ENCODE peak calls at places on chromosomes 11 and 22, in four cellular contexts. G is body of pancreas, K is heart left ventricle, V is AG04450. E is an unnamed sample.

GRCh38 chr11:82701847-82702520 is 31.7 kb downstream of the FAM181B start:
- DNase-seq in G (no peak), K (no peak), V (no peak), E (peak)

GRCh38 chr11:35045219-35045819 is 93.7 kb upstream of the CD44 start:
- DNase-seq in G (peak), K (no peak), V (no peak), E (no peak)

GRCh38 chr22:33922268-33922667 is 2.0 kb upstream of the LARGE1 start:
- DNase-seq in G (peak), K (peak), V (no peak), E (no peak)

GRCh38 chr22:19884161-19884953 is 29.7 kb upstream of the GNB1L start:
- DNase-seq in G (peak), K (peak), V (no peak), E (no peak)

GRCh38 chr11:122920579-122920978 is 38.0 kb downstream of the JHY start:
- DNase-seq in G (no peak), K (no peak), V (no peak), E (no peak)

GRCh38 chr11:127345819-127346459 is 345.4 kb upstream of the KIRREL3 start:
- DNase-seq in G (peak), K (peak), V (no peak), E (peak)

GRCh38 chr11:18010977-18011586 is 1.8 kb downstream of the SERGEF start:
- DNase-seq in G (no peak), K (no peak), V (no peak), E (no peak)

GRCh38 chr11:27672836-27673464 is 27.3 kb downstream of the BDNF start:
- DNase-seq in G (no peak), K (no peak), V (no peak), E (no peak)

GRCh38 chr11:63783925-63784592 is 15.5 kb upstream of the ZFTA start:
- DNase-seq in G (peak), K (no peak), V (no peak), E (no peak)

GRCh38 chr11:117832511-117832910 is 8.0 kb upstream of the FXYD2 start:
- DNase-seq in G (no peak), K (peak), V (no peak), E (no peak)

GRCh38 chr11:117831661-117832415 is 7.3 kb upstream of the FXYD2 start:
- DNase-seq in G (no peak), K (peak), V (no peak), E (no peak)

GRCh38 chr11:117834068-117834810 is 9.7 kb upstream of the FXYD2 start:
- DNase-seq in G (no peak), K (peak), V (no peak), E (no peak)

GRCh38 chr11:117834838-117835443 is 10.4 kb upstream of the FXYD2 start:
- DNase-seq in G (no peak), K (no peak), V (no peak), E (no peak)

GRCh38 chr11:117833401-117833891 is 8.9 kb upstream of the FXYD2 start:
- DNase-seq in G (peak), K (peak), V (no peak), E (no peak)
- H3K27ac ChIP-seq in G (peak), K (peak), V (no peak), E (no peak)

DNA sequence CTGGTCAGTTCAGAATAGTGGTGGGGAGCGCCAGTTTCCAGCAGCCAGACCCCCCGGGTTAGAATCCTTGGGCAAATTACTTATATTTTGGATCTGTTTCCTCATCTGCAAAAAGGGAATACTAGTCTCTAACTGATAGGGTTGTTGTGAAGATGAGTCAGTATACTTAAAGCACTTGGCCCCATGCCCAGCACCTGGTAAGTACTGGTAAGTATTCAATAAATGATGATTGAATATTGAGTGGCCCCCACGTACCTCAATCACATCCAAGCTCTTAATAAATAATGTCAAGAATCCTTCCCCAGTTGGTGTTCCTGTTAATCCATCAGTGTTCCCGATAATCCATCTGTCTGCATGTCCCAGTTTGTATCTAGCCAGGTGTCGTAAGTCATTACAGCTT is 12.1 kb downstream of the ACP2 start:
- DNase-seq in G (no peak), K (no peak), V (no peak), E (no peak)
- H3K27ac ChIP-seq in G (no peak), K (no peak), V (no peak), E (no peak)

GRCh38 chr11:4095509-4096230 is 1.1 kb downstream of the RRM1 start:
- DNase-seq in G (no peak), K (no peak), V (no peak), E (no peak)

GRCh38 chr11:4098026-4098621 is 3.5 kb downstream of the RRM1 start:
- DNase-seq in G (no peak), K (no peak), V (no peak), E (no peak)

GRCh38 chr11:4092031-4092430 is 2.6 kb upstream of the RRM1 start:
- DNase-seq in G (no peak), K (no peak), V (no peak), E (no peak)

GRCh38 chr11:4093519-4094347 is 866 bp upstream of the RRM1 start:
- DNase-seq in G (no peak), K (no peak), V (no peak), E (no peak)

DNA sequence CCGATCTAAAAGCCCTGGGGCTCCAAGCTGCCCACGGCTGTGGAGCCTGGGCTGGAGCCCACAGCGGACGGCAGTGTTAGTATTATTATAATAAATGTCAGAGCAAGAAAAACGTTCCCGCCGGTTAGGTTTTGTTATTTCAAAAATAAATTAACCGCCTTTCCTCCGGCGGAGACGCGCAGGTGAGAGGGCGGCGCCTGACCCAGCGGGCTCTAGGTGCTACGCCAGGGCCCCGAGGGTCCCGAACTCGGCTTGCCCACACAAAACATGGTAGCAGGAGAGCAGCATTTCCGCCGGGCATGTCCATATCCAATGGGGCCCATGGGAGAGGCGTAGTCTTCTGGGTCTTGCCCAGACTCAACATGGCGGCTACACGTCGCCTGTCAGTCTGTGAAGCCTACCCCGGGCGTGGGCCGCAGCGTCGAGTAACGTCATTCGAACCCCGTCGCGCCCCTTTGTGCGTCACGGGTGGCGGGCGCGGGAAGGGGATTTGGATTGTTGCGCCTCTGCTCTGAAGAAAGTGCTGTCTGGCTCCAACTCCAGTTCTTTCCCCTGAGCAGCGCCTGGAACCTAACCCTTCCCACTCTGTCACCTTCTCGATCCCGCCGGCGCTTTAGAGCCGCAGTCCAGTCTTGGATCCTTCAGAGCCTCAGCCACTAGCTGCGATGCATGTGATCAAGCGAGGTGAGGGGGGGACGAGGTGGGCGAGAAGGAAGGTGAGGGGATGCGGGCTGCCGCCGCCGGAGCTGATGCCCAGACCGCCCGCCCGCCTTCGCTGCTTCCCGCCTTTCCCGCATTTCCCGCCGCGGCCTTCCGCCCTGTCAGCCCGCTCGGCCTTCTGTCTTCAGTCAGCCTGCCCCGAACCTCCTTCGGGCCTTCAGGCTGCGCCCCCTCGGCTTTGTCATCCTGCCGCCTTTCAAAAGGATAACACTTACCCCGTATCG is at the start of gene RRM1:
- DNase-seq in G (peak), K (peak), V (peak), E (peak)
- H3K27ac ChIP-seq in G (peak), K (peak), V (peak), E (peak)

DNA sequence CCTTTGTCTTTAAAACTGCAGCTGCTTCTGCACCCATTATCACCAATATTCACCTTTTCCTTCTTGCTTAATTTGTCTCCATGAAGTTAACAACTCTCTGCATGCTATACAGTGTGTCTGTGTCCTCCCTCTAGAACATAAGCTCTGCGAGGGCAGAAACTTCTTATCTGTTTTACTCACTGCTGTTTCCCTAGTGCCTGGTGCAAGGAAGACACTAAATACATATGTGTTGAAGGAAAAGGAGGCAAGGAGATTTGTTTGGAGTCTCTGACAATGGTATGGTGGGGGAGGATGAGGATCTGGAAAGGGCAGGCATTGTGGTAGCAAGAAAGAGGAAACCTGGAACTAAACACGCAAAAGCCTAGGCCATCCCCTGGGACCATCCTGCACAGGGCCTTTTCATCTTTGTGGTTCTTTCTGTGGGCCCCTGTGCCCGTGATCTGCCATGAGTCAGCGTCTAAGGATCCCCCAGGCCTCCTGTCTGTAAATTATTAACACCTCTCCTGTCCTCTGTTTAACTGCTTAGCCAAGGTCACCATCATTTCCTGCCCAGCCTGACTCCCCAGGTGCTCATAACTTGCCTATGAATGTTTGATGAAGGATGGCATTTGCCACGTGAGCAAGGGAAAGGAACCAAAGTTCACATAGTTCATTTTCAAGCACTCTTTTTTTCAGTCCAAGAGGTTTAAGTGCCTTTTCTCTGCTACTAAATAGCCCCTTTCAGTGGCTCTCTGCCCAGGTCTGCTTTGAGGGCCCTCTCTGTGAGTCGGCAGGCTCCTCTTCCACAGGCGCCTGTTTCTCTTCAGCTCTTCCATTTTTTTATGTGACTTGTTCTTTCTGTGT is 131.1 kb downstream of the RASSF10 start:
- DNase-seq in G (peak), K (no peak), V (no peak), E (no peak)
- H3K27ac ChIP-seq in G (peak), K (no peak), V (no peak), E (no peak)

DNA sequence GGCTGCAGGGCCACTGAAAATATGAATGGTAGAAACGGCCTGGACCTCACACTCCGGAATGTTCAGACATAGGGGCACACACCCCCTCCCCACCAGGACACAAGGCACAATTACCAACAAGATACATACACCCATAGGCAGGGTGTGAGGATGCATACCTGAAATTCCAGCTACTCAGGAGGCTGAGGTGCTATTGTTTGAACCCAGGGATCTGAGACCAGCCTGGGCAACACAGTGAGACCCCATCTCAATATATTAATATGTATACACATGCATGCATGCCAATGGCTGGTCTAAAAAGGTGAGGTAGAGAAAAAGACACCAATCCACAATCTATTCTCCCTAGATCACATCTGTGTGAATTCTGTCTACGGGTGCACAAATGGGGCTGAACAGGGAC is 403.3 kb downstream of the SHANK2 start:
- DNase-seq in G (no peak), K (no peak), V (no peak), E (no peak)
- H3K27ac ChIP-seq in G (no peak), K (no peak), V (no peak), E (no peak)

GRCh38 chr22:24984122-24984521 is 31.6 kb downstream of the KIAA1671 start:
- DNase-seq in G (no peak), K (no peak), V (no peak), E (no peak)

GRCh38 chr22:24982301-24983056 is 30.0 kb downstream of the KIAA1671 start:
- DNase-seq in G (no peak), K (no peak), V (no peak), E (no peak)

GRCh38 chr22:24981066-24981465 is 28.6 kb downstream of the KIAA1671 start:
- DNase-seq in G (no peak), K (no peak), V (no peak), E (no peak)

GRCh38 chr22:24983151-24983550 is 30.6 kb downstream of the KIAA1671 start:
- DNase-seq in G (no peak), K (no peak), V (no peak), E (no peak)

GRCh38 chr22:24981656-24982055 is 29.1 kb downstream of the KIAA1671 start:
- DNase-seq in G (no peak), K (no peak), V (no peak), E (no peak)
- H3K27ac ChIP-seq in G (no peak), K (no peak), V (no peak), E (no peak)

DNA sequence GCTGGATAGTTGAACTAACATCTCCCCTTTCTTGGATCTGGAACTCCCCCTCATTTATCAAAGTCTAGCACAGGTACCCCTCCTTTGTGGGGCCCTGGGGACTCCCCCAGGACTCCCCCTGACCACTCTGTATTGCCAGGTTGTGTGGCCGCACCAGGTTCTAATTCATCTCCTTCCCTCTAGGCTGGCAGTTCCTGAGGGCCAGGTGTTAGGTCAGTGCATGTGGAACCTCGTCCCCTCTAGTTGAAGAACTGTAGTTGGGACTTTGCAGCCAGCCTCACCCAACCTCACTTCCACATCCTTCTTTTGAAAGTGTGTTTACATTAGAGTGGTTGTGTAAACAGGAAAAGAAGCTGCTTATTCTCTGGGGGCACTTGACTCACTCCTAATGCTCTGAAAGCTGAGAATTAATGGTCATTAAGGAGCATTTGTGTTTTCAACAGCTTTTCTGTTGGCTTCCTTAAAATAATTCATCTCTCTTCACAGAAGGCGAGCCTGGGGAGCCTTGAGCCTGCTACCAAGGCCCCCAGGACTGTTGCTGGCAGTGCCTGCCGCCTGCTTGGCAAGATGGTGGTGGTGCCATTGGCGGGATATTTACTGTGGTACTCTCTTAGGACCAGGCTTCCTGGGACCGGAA is 11.8 kb downstream of the UPB1 start:
- DNase-seq in G (no peak), K (no peak), V (no peak), E (no peak)
- H3K27ac ChIP-seq in G (no peak), K (no peak), V (no peak), E (no peak)